ENCODE peak calls at places on chromosome 2, in nine cellular contexts. W is HTR-8/SVneo; F is stimulated activated CD8-positive, alpha-beta memory T cell treated with anti-CD3 and anti-CD28 coated beads, Interleukin-15, amount 100 ng/mL, for 24 hours; J is lung microvascular endothelial cell; C is aorta; N is Ammon's horn; Y is C1 segment of cervical spinal cord; M is stimulated activated CD4-positive, alpha-beta T cell treated with anti-CD3 and anti-CD28 coated beads, Interleukin-4, amount 100 ng/mL, for 48 hours; O is cardiac muscle cell. A is an unnamed sample.

GRCh38 chr2:161625996-161626395 is 1.8 kb downstream of the SLC4A10 start:
- DNase-seq in W (no peak), F (no peak), J (no peak), C (no peak), N (no peak), Y (no peak), M (no peak), O (no peak), A (no peak)

GRCh38 chr2:96868555-96869280 is 1.2 kb downstream of the SEMA4C start:
- DNase-seq in W (peak; percentile 99), F (no peak), J (peak; percentile 45), C (peak; percentile 95), N (peak; percentile 81), Y (peak; percentile 90), M (no peak), O (peak; percentile 97), A (peak; percentile 75)

GRCh38 chr2:238320246-238320647 is at the start of gene TRAF3IP1:
- DNase-seq in W (peak; percentile 95), F (peak; percentile 76), J (peak; percentile 93), C (peak; percentile 98), N (peak; percentile 93), Y (peak; percentile 82), M (peak; percentile 75), O (peak; percentile 96), A (peak; percentile 87)

GRCh38 chr2:5914831-5915611 is 222.8 kb downstream of the SOX11 start:
- DNase-seq in W (no peak), F (no peak), J (no peak), C (no peak), N (no peak), Y (no peak), M (no peak), O (no peak), A (no peak)

GRCh38 chr2:24856791-24857211 is 63.2 kb downstream of the ADCY3 start:
- DNase-seq in W (no peak), F (no peak), J (no peak), C (no peak), N (no peak), Y (no peak), M (no peak), O (peak; percentile 26), A (no peak)

GRCh38 chr2:74005786-74006185 is 21.1 kb downstream of the TET3 start:
- DNase-seq in W (no peak), F (no peak), J (no peak), C (no peak), N (no peak), Y (no peak), M (no peak), O (peak; percentile 52), A (no peak)

GRCh38 chr2:79131687-79132086 is 11.4 kb downstream of the REG1A start:
- DNase-seq in W (no peak), F (no peak), J (no peak), C (no peak), N (peak; percentile 7), Y (no peak), M (no peak), O (no peak), A (no peak)

GRCh38 chr2:33340265-33340664 is 136.2 kb upstream of the RASGRP3 start:
- DNase-seq in W (no peak), F (no peak), J (peak; percentile 99), C (peak; percentile 91), N (peak; percentile 45), Y (no peak), M (no peak), O (peak; percentile 46), A (no peak)

GRCh38 chr2:105125920-105126319 is 88.1 kb downstream of the MRPS9 start:
- DNase-seq in W (no peak), F (no peak), J (no peak), C (no peak), N (no peak), Y (no peak), M (no peak), O (no peak), A (no peak)

GRCh38 chr2:96859338-96859649 is 1.5 kb upstream of the ANKRD39 start:
- DNase-seq in W (no peak), F (no peak), J (no peak), C (peak; percentile 92), N (peak; percentile 30), Y (peak; percentile 56), M (no peak), O (no peak), A (no peak)

GRCh38 chr2:27860111-27860510 is 30.1 kb downstream of the RBKS start:
- DNase-seq in W (peak; percentile 51), F (no peak), J (peak; percentile 71), C (no peak), N (no peak), Y (no peak), M (no peak), O (peak; percentile 76), A (no peak)

GRCh38 chr2:163563336-163563735 is 172.5 kb downstream of the FIGN start:
- DNase-seq in W (no peak), F (no peak), J (no peak), C (no peak), N (no peak), Y (no peak), M (no peak), O (no peak), A (no peak)

GRCh38 chr2:8478133-8478793 is 203.6 kb upstream of the ID2 start:
- DNase-seq in W (no peak), F (no peak), J (no peak), C (no peak), N (no peak), Y (no peak), M (no peak), O (no peak), A (no peak)

GRCh38 chr2:160912276-160912675 is 248.0 kb upstream of the TANK start:
- DNase-seq in W (no peak), F (no peak), J (no peak), C (no peak), N (no peak), Y (no peak), M (no peak), O (no peak), A (no peak)

GRCh38 chr2:200795044-200795443 is 16.7 kb upstream of the BZW1 start:
- DNase-seq in W (no peak), F (no peak), J (no peak), C (no peak), N (no peak), Y (no peak), M (no peak), O (peak; percentile 65), A (no peak)

GRCh38 chr2:231780123-231780908 is 766 bp downstream of the PDE6D start:
- DNase-seq in W (peak; percentile 27), F (no peak), J (peak; percentile 57), C (no peak), N (no peak), Y (no peak), M (peak; percentile 12), O (peak; percentile 27), A (no peak)

GRCh38 chr2:108998911-108999310 is 9.9 kb upstream of the EDAR start:
- DNase-seq in W (no peak), F (no peak), J (no peak), C (no peak), N (no peak), Y (no peak), M (no peak), O (no peak), A (no peak)

GRCh38 chr2:24183369-24184069 is 8.7 kb downstream of the FAM228A start:
- DNase-seq in W (no peak), F (no peak), J (no peak), C (no peak), N (no peak), Y (no peak), M (no peak), O (peak; percentile 8), A (no peak)

GRCh38 chr2:20617081-20617575 is 33.8 kb downstream of the HS1BP3 start:
- DNase-seq in W (no peak), F (no peak), J (peak; percentile 86), C (peak; percentile 89), N (no peak), Y (no peak), M (no peak), O (peak; percentile 72), A (no peak)